ENCODE peak calls at places on chromosomes 2 and 18, in five cellular contexts. H is body of pancreas; N is neuronal stem cell; V is cardiac muscle cell; Y is naive thymus-derived CD4-positive, alpha-beta T cell. A is an unnamed sample.
A peak's percentile ranks its signal among the peaks of the same experiment; 100 is the strongest.

GRCh38 chr2:69645926-69646325 is 2.4 kb upstream of the AAK1 start:
- DNase-seq in H (no peak), N (no peak), V (no peak), Y (peak; percentile 50), A (no peak)

GRCh38 chr18:63708650-63709049 is 5.9 kb downstream of the SERPINB11 start:
- DNase-seq in H (no peak), N (no peak), V (no peak), Y (no peak), A (no peak)

GRCh38 chr18:41150316-41150715 is 804.7 kb upstream of the PIK3C3 start:
- DNase-seq in H (no peak), N (no peak), V (no peak), Y (no peak), A (no peak)

GRCh38 chr2:209495855-209496585 is 72.2 kb downstream of the MAP2 start:
- DNase-seq in H (peak; percentile 74), N (no peak), V (no peak), Y (no peak), A (no peak)

GRCh38 chr2:8761529-8762164 is 75.8 kb downstream of the KIDINS220 start:
- DNase-seq in H (no peak), N (peak; percentile 35), V (peak; percentile 18), Y (no peak), A (peak; percentile 34)

GRCh38 chr2:238059505-238059904 is 1.3 kb upstream of the SCLY start:
- DNase-seq in H (no peak), N (no peak), V (no peak), Y (no peak), A (no peak)

GRCh38 chr18:14978962-14979535 is 231.1 kb downstream of the ANKRD30B start:
- DNase-seq in H (peak; percentile 27), N (peak; percentile 5), V (peak; percentile 0), Y (no peak), A (peak; percentile 68)

GRCh38 chr18:29560270-29560669 is 1383.3 kb upstream of the CDH2 start:
- DNase-seq in H (no peak), N (no peak), V (no peak), Y (no peak), A (no peak)

GRCh38 chr2:68871159-68871764 is at the start of gene BMP10:
- DNase-seq in H (no peak), N (no peak), V (no peak), Y (no peak), A (no peak)

GRCh38 chr18:46282646-46283045 is 178.5 kb downstream of the HAUS1 start:
- DNase-seq in H (no peak), N (no peak), V (no peak), Y (no peak), A (no peak)

GRCh38 chr18:28175047-28175929 is 1.6 kb downstream of the CDH2 start:
- DNase-seq in H (no peak), N (peak; percentile 89), V (peak; percentile 91), Y (no peak), A (no peak)

GRCh38 chr18:57775937-57776336 is 27.2 kb downstream of the ATP8B1 start:
- DNase-seq in H (no peak), N (no peak), V (no peak), Y (no peak), A (no peak)

GRCh38 chr2:237434916-237435315 is 21.0 kb upstream of the COL6A3 start:
- DNase-seq in H (no peak), N (no peak), V (no peak), Y (peak; percentile 70), A (no peak)

GRCh38 chr2:191311627-191312026 is 66.4 kb downstream of the MYO1B start:
- DNase-seq in H (peak; percentile 46), N (no peak), V (no peak), Y (no peak), A (no peak)

GRCh38 chr18:27778441-27778840 is 398.5 kb downstream of the CDH2 start:
- DNase-seq in H (no peak), N (no peak), V (peak; percentile 45), Y (no peak), A (no peak)

GRCh38 chr2:202679980-202680379 is 45.2 kb downstream of the FAM117B start:
- DNase-seq in H (no peak), N (no peak), V (no peak), Y (peak; percentile 17), A (no peak)

GRCh38 chr2:41994661-41995060 is 53.2 kb upstream of the PKDCC start:
- DNase-seq in H (no peak), N (no peak), V (no peak), Y (no peak), A (no peak)

GRCh38 chr2:159026170-159026569 is 57.7 kb downstream of the TANC1 start:
- DNase-seq in H (no peak), N (no peak), V (no peak), Y (no peak), A (no peak)

GRCh38 chr2:43068730-43069517 is 157.5 kb downstream of the ZFP36L2 start:
- DNase-seq in H (no peak), N (no peak), V (no peak), Y (no peak), A (no peak)

GRCh38 chr2:120735750-120736170 is at the start of gene GLI2:
- DNase-seq in H (peak; percentile 66), N (peak; percentile 81), V (peak; percentile 93), Y (no peak), A (peak; percentile 85)

GRCh38 chr2:120733238-120733942 is 2.3 kb upstream of the GLI2 start:
- DNase-seq in H (no peak), N (no peak), V (no peak), Y (no peak), A (peak; percentile 3)

GRCh38 chr2:120736202-120736954 is 710 bp downstream of the GLI2 start:
- DNase-seq in H (no peak), N (no peak), V (peak; percentile 53), Y (no peak), A (peak; percentile 35)

GRCh38 chr2:120736955-120737801 is 1.5 kb downstream of the GLI2 start:
- DNase-seq in H (no peak), N (peak; percentile 92), V (peak; percentile 83), Y (no peak), A (no peak)

DNA sequence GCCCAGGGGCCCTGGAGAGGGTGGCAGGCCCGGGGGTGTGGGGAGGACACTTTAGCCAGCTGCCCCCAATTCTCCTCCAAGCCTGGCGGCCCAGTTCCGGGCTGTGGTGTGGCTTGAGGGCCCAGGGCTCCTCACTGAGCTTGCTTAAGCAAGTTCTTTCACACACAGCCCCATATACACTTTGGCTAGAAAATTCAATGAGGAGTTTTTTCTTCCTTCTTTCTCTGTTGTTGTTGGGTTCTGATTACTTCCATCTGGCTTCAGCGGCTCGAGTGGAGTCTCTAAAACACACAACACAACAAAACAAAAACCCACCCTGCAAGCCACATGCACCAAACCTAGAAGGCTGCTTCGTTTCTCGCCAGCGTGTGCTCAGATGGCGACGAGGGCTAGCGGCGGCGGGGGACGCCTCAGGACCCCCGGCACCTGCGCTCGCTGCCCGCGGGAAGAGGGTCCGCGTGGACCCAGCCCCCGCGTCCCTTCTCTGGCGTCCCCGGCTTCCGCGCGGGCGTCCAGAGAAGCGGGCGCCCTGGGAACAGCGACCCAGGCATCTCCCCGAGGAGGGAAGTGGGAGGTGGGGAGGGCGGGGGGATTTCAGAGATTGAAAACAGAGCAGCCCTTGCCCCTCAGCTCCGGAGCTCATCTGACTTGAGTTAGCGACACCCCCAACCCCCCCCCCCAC is 597 bp upstream of the GLI2 start:
- DNase-seq in H (no peak), N (no peak), V (peak; percentile 20), Y (no peak), A (no peak)
- H3K4me3 ChIP-seq in H (no peak overlapping the region), N (peak overlapping the region; percentile 77), V (peak overlapping the region; percentile 83), Y (no peak overlapping the region), A (peak overlapping the region; percentile 39)

DNA sequence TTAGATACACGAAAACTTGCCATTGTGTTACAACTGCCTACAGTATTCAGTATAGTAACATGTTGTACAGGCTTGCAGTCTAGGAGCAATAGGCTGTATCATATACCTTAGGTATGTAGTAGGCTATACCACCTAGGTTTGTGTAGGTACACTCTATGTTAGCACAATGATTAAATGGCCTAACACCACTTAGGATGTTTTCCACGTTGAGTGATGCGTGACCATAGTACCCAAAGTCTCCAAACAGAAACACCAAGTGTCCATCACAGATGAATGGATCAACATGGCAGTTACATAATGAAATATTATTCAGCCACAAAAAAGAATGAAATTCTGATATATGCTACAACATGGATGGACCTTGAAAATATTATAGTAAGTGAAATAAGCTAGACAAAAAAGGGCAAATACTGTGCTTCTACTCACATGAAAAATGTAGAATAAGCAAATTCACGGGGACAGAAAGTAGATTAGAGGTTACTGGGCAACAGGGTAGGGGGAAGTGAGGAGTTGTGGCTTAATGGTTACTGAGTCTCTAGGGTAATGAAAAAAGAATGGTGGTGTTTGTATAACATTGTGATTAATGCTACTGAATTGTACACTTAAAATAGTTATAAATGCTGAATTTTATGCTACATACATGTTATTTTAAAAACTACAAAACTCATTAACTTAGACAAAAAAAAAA is 62.6 kb downstream of the TMEM131 start:
- DNase-seq in H (no peak), N (no peak), V (no peak), Y (no peak), A (no peak)
- H3K4me3 ChIP-seq in H (no peak overlapping the region), N (no peak overlapping the region), V (no peak overlapping the region), Y (no peak overlapping the region), A (no peak overlapping the region)

DNA sequence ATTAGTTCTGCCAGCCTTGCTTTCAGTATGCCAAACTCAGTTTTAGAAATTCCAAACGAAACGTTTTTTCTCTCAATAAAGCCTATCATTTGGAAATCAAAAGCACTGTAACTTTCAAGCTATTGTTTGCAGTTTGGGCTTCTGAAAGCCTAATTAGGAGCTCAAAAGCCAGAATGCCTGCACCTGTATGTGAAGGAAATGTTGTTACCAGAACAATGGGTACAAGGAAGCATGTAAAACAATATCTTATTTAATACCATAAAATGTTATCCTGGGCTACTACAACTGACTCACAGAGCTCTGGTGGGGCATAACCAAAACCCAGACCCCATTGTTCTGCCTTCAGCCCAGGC is 12.6 kb upstream of the GULP1 start:
- DNase-seq in H (no peak), N (no peak), V (no peak), Y (no peak), A (no peak)
- H3K4me3 ChIP-seq in H (no peak overlapping the region), N (no peak overlapping the region), V (no peak overlapping the region), Y (no peak overlapping the region), A (no peak overlapping the region)

DNA sequence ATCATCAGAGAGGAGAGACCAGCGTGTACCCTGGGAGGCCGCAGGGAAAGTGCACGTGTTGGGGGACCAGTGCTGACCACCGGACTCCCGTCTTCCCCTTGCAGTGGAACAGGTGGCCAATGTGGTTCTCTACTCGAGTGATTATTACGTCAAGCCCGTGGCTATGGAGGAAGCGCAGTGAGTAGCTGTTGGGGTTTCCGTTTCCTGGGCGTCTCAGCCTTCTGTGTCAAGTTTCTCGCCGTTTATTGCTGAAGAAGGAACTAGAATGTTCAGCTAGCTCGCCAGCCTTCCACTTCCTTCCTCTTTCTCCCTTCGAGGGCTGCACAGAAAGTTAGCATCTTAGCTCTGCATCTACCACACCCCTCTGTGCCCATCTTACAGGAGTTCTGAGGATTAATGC is 22.8 kb upstream of the DGKD start:
- DNase-seq in H (peak; percentile 80), N (no peak), V (no peak), Y (peak; percentile 82), A (no peak)
- H3K4me3 ChIP-seq in H (no peak overlapping the region), N (no peak overlapping the region), V (no peak overlapping the region), Y (peak overlapping the region; percentile 17), A (no peak overlapping the region)

GRCh38 chr18:26747131-26747475 is 118.4 kb downstream of the AQP4 start:
- DNase-seq in H (no peak), N (no peak), V (no peak), Y (no peak), A (no peak)
- H3K4me3 ChIP-seq in H (no peak overlapping the region), N (no peak overlapping the region), V (no peak overlapping the region), Y (no peak overlapping the region), A (no peak overlapping the region)